ENCODE peak calls at places on chromosomes 1 and 21, in seven cellular contexts. M is GM12878, F is endothelial cell of umbilical vein, L is heart left ventricle, I is IMR-90, X is tibial nerve, U is Peyer's patch. E is an unnamed sample.

GRCh38 chr1:5982276-5982675 is 9.9 kb downstream of the NPHP4 start:
- DNase-seq in M (no peak), F (no peak), L (no peak), I (no peak), X (no peak), U (no peak), E (no peak)

GRCh38 chr21:25578070-25578961 is 29.0 kb downstream of the MRPL39 start:
- DNase-seq in M (peak), F (no peak), L (no peak), I (peak), X (no peak), U (no peak), E (no peak)

GRCh38 chr1:217953330-217953729 is 322.2 kb downstream of the SPATA17 start:
- DNase-seq in M (no peak), F (no peak), L (no peak), I (no peak), X (no peak), U (no peak), E (no peak)

GRCh38 chr1:192901500-192901899 is 92.7 kb downstream of the RGS2 start:
- DNase-seq in M (no peak), F (no peak), L (no peak), I (no peak), X (no peak), U (no peak), E (no peak)

GRCh38 chr1:31127266-31127665 is 61.7 kb upstream of the PUM1 start:
- DNase-seq in M (no peak), F (no peak), L (no peak), I (peak), X (no peak), U (no peak), E (no peak)

GRCh38 chr1:45678489-45678888 is 7.8 kb downstream of the GPBP1L1 start:
- DNase-seq in M (no peak), F (no peak), L (no peak), I (no peak), X (no peak), U (no peak), E (no peak)

GRCh38 chr1:236235116-236235515 is 46.6 kb downstream of the ERO1B start:
- DNase-seq in M (no peak), F (no peak), L (no peak), I (no peak), X (no peak), U (no peak), E (no peak)

GRCh38 chr1:93907718-93908117 is 1.5 kb downstream of the GCLM start:
- DNase-seq in M (no peak), F (peak), L (no peak), I (peak), X (no peak), U (no peak), E (no peak)

GRCh38 chr1:15429701-15430149 is 8.5 kb upstream of the CTRC start:
- DNase-seq in M (no peak), F (no peak), L (no peak), I (peak), X (no peak), U (no peak), E (no peak)

GRCh38 chr1:6471969-6472368 is 6.0 kb upstream of the TNFRSF25 start:
- DNase-seq in M (no peak), F (no peak), L (no peak), I (no peak), X (no peak), U (peak), E (no peak)

GRCh38 chr1:241591317-241591716 is 48.9 kb downstream of the CHML start:
- DNase-seq in M (no peak), F (no peak), L (no peak), I (peak), X (no peak), U (no peak), E (no peak)

GRCh38 chr21:42921912-42922311 is 3.5 kb downstream of the ERVH48-1 start:
- DNase-seq in M (no peak), F (no peak), L (peak), I (no peak), X (no peak), U (no peak), E (no peak)

GRCh38 chr1:153306303-153307220 is 6.2 kb downstream of the PGLYRP3 start:
- DNase-seq in M (no peak), F (no peak), L (no peak), I (no peak), X (no peak), U (no peak), E (no peak)

GRCh38 chr1:111735858-111736544 is 3.2 kb downstream of the INKA2 start:
- DNase-seq in M (no peak), F (no peak), L (no peak), I (peak), X (no peak), U (no peak), E (no peak)

GRCh38 chr1:15975358-15975804 is 520 bp downstream of the ZBTB17 start:
- DNase-seq in M (peak), F (peak), L (peak), I (peak), X (no peak), U (no peak), E (peak)

GRCh38 chr1:26239936-26240335 is 5.9 kb downstream of the CEP85 start:
- DNase-seq in M (no peak), F (no peak), L (no peak), I (peak), X (no peak), U (no peak), E (no peak)

GRCh38 chr1:206584265-206584648 is 28.0 kb downstream of the EIF2D start:
- DNase-seq in M (no peak), F (no peak), L (no peak), I (no peak), X (no peak), U (no peak), E (no peak)

GRCh38 chr1:206580438-206581113 is 31.7 kb downstream of the EIF2D start:
- DNase-seq in M (no peak), F (no peak), L (no peak), I (no peak), X (no peak), U (no peak), E (no peak)

GRCh38 chr1:206581571-206581981 is 30.7 kb downstream of the EIF2D start:
- DNase-seq in M (no peak), F (no peak), L (no peak), I (no peak), X (no peak), U (no peak), E (peak)

GRCh38 chr1:206582537-206583460 is 29.5 kb downstream of the EIF2D start:
- DNase-seq in M (no peak), F (no peak), L (no peak), I (no peak), X (no peak), U (no peak), E (no peak)

DNA sequence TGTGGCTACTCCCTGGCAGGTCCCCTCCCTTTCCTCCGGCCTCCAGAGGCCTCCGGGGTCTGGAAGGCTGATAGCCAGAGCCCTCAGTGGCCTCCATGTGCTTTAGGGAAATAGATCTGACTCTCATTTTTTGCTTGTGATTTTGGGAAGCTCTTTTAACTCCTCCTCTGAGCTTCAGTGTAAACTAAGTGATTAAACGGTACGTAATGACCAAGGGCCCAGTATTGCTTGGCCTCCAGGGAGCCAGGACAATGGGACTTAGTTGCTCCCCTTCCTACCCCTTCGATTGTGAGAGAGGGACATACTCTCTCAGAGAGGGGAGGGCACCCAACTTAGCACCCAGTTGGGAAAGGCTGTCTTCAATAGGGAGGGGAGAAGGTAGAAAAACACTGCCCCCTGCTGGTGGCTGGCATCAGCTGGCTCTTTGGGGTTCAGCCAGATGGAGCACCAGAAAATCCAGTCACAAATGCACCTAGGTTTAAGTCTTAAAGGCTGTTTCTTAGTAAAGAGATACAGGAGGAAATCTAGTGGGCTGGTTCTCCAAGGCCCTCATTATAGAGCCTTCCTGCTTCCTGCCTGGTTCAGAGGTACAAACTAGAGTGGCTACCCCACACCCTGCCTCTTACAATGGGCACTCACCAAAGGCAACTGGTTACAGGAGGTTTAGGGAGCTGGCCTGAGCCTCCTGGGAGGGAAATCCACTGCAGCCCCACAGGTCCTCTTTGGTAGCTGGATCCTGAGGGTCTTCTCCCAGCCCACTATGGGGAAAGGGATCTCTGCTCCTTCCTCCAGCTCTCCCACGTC is 28.6 kb downstream of the EIF2D start:
- DNase-seq in M (no peak), F (peak), L (peak), I (peak), X (peak), U (peak), E (peak)
- H3K27ac ChIP-seq in M (no peak), F (no peak), L (no peak), I (no peak), X (no peak), U (peak), E (peak)

GRCh38 chr1:109391626-109392025 is 6.1 kb downstream of the SORT1 start:
- DNase-seq in M (peak), F (no peak), L (no peak), I (no peak), X (no peak), U (no peak), E (no peak)
- H3K27ac ChIP-seq in M (peak), F (no peak), L (peak), I (peak), X (peak), U (peak), E (no peak)

GRCh38 chr1:204628868-204629267 is 56.7 kb downstream of the LRRN2 start:
- DNase-seq in M (no peak), F (no peak), L (no peak), I (no peak), X (no peak), U (no peak), E (no peak)

GRCh38 chr1:204624631-204625216 is 60.8 kb downstream of the LRRN2 start:
- DNase-seq in M (no peak), F (no peak), L (no peak), I (no peak), X (no peak), U (no peak), E (no peak)

GRCh38 chr1:204623894-204624361 is 61.6 kb downstream of the LRRN2 start:
- DNase-seq in M (no peak), F (no peak), L (no peak), I (no peak), X (no peak), U (no peak), E (peak)

GRCh38 chr1:204630460-204630905 is 55.1 kb downstream of the LRRN2 start:
- DNase-seq in M (no peak), F (no peak), L (no peak), I (no peak), X (no peak), U (no peak), E (no peak)

GRCh38 chr1:204627436-204627835 is 58.1 kb downstream of the LRRN2 start:
- DNase-seq in M (no peak), F (no peak), L (no peak), I (no peak), X (no peak), U (no peak), E (no peak)
- H3K27ac ChIP-seq in M (no peak), F (no peak), L (no peak), I (no peak), X (no peak), U (no peak), E (no peak)

GRCh38 chr1:54350360-54350759 is 55.8 kb downstream of the SSBP3 start:
- DNase-seq in M (no peak), F (no peak), L (no peak), I (no peak), X (no peak), U (no peak), E (no peak)

GRCh38 chr1:54345116-54345515 is 61.1 kb downstream of the SSBP3 start:
- DNase-seq in M (no peak), F (no peak), L (no peak), I (no peak), X (no peak), U (no peak), E (no peak)

GRCh38 chr1:54347955-54348699 is 58.1 kb downstream of the SSBP3 start:
- DNase-seq in M (no peak), F (no peak), L (no peak), I (no peak), X (no peak), U (peak), E (no peak)

GRCh38 chr1:54347261-54347954 is 58.8 kb downstream of the SSBP3 start:
- DNase-seq in M (no peak), F (no peak), L (no peak), I (no peak), X (no peak), U (peak), E (no peak)

DNA sequence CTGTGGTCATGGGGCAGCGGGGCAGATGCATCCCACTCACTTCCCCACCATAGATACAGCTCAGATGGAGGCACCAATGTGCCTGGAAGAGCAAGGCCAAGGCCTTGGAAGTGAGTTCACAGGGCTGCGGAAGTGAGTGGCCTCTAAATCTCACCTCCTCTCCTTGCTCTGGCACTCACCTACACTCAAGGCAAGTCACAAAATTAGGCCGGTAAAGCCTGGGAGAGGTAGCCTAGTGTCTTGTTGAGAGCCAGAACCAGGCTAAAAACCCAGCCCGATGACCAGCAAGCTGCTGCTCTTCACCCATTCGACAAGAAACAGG is 57.5 kb downstream of the SSBP3 start:
- DNase-seq in M (no peak), F (no peak), L (no peak), I (no peak), X (no peak), U (no peak), E (no peak)
- H3K27ac ChIP-seq in M (no peak), F (no peak), L (no peak), I (no peak), X (no peak), U (no peak), E (no peak)

DNA sequence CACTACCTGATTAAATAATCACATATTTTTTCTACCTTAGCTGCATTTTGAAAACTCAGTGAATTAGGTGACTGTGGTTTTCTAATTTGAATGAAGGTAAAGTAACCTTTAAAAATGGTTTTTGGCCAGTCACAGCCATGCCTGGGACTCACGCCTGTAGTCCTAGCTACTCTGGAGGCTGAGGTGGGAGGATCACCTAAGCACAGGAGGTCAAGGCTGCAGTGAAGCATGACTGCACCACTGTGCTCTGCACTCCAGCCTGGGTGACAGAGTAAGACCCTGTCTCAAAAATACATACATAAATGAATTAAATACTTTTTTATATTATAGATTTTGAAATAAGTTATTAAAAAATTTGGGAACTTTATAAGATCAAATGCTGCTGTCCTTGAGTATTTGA is 5.7 kb downstream of the CNST start:
- DNase-seq in M (no peak), F (no peak), L (no peak), I (no peak), X (no peak), U (no peak), E (no peak)
- H3K27ac ChIP-seq in M (peak), F (no peak), L (peak), I (no peak), X (no peak), U (peak), E (peak)

DNA sequence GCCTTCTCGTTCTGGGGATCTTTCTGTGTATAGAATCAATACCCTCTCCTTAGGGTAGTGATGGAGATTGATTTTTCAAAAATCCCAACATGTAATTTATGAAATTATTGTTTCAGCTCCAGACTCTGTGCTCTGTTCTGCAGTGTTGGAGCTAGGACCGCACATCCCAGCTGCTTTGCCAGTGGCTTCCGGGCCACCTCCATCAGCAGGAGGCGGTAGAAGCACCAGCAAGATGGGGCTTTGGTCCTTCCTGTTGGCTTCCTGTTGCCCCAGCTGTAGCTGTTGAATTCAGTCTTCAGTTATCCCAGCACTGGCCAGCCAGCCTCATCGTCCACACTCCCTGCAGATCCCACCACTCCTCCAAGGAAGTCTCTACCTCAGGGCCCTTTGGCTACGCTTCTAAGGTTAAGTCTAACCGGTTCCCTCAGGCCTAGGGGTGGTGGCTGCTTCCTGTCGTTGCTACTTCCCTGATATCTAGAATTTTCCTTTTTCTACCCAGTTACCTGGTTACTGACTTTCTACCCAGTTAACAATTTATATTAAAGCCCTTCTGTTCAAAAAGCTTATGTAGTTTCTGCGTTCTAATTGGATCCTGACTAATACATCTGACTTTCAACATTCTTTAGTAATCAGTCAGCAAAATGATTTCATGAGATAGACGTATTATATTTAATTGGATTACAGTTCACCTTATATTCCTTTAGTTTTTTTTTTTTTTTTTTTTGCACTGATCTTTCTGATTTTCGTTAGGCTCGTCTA is 24.6 kb downstream of the GALNT2 start:
- DNase-seq in M (no peak), F (no peak), L (no peak), I (peak), X (no peak), U (no peak), E (no peak)
- H3K27ac ChIP-seq in M (no peak), F (no peak), L (no peak), I (peak), X (peak), U (no peak), E (no peak)

GRCh38 chr1:212155219-212155618 is 119.7 kb downstream of the DTL start:
- DNase-seq in M (no peak), F (no peak), L (no peak), I (no peak), X (no peak), U (no peak), E (no peak)

GRCh38 chr1:212157252-212157651 is 121.7 kb downstream of the DTL start:
- DNase-seq in M (no peak), F (no peak), L (no peak), I (no peak), X (no peak), U (peak), E (no peak)

GRCh38 chr1:212152308-212152693 is 116.8 kb downstream of the DTL start:
- DNase-seq in M (no peak), F (peak), L (no peak), I (no peak), X (no peak), U (no peak), E (no peak)

GRCh38 chr1:212152869-212153268 is 117.3 kb downstream of the DTL start:
- DNase-seq in M (no peak), F (no peak), L (no peak), I (no peak), X (no peak), U (no peak), E (no peak)

GRCh38 chr1:212153635-212154034 is 118.1 kb downstream of the DTL start:
- DNase-seq in M (no peak), F (no peak), L (no peak), I (no peak), X (no peak), U (no peak), E (no peak)
- H3K27ac ChIP-seq in M (no peak), F (no peak), L (no peak), I (no peak), X (no peak), U (no peak), E (no peak)

GRCh38 chr21:36768496-36768895 is 69.6 kb downstream of the SIM2 start:
- DNase-seq in M (no peak), F (no peak), L (no peak), I (no peak), X (no peak), U (no peak), E (no peak)
- H3K27ac ChIP-seq in M (no peak), F (no peak), L (peak), I (no peak), X (peak), U (no peak), E (no peak)

GRCh38 chr1:224734261-224734935 is 118.3 kb downstream of the CNIH3 start:
- DNase-seq in M (no peak), F (no peak), L (no peak), I (no peak), X (no peak), U (no peak), E (no peak)
- H3K27ac ChIP-seq in M (no peak), F (no peak), L (no peak), I (no peak), X (no peak), U (no peak), E (no peak)

DNA sequence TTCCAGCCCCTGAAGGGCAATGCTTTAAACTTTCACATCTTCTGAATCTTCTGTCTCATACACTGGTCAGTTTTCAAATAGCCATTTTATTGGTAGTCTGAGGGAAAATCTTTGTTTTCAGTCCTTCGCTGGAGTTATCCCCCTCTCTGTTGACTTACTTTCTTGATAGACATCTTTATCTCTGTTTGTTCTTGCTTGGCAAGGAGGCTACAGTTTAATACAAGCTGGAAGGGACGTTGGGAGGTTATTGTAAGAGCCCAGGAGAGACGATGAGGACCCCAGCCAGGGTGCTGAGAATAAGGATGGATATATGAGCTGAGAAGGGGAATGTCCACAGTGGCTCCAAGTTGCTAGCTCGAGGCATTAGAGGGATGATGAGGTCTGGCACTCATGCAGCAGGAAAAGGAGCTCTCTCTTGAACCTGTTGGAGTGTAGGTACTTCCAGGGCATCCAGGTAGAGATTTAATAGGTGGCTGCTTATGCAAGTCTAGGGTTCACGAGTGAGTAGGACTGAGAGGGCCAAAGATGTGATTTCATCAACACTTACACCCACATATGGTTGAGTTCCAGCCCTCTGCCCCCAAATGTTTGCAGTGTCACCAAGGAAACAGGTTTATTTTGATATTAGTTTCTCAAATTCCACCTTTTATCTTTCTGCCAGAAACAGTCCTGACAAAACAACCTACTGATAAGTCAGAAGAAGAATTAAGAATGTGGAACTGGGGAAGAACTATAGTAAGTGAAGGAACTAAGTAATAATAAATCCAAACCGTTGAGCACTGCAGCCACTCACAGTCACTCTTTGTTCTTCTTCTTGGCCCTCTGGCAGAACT is 237.3 kb upstream of the PROX1 start:
- DNase-seq in M (no peak), F (no peak), L (no peak), I (no peak), X (no peak), U (no peak), E (no peak)
- H3K27ac ChIP-seq in M (no peak), F (no peak), L (no peak), I (no peak), X (no peak), U (no peak), E (no peak)